ENCODE peak calls at places on chromosomes 3 and 15, in five cellular contexts. J, A, Z, P and O are unnamed samples.

GRCh38 chr15:74830868-74831267 is 4.4 kb downstream of the CPLX3 start:
- DNase-seq in A (no peak), J (no peak), P (peak), Z (no peak), O (no peak)

GRCh38 chr3:118817748-118818165 is 216.9 kb downstream of the IGSF11 start:
- DNase-seq in Z (peak), J (no peak), P (no peak), A (peak), O (peak)

GRCh38 chr3:107598926-107599754 is 76.4 kb downstream of the BBX start:
- DNase-seq in Z (peak), J (peak), A (peak), P (no peak), O (peak)

GRCh38 chr3:27127879-27128278 is 241.3 kb downstream of the NEK10 start:
- DNase-seq in Z (no peak), P (no peak), A (no peak), J (no peak), O (no peak)

GRCh38 chr3:53804697-53805462 is 41.3 kb downstream of the CHDH start:
- DNase-seq in A (peak), J (no peak), Z (no peak), P (peak), O (peak)

GRCh38 chr3:160169139-160169830 is 55.9 kb upstream of the C3orf80 start:
- DNase-seq in A (peak), Z (no peak), P (no peak), J (no peak), O (no peak)

GRCh38 chr3:16295298-16295890 is 30.4 kb downstream of the OXNAD1 start:
- DNase-seq in J (no peak), A (no peak), P (no peak), Z (no peak), O (no peak)

GRCh38 chr15:89125038-89125826 is 37.0 kb downstream of the ABHD2 start:
- DNase-seq in A (no peak), P (no peak), Z (no peak), J (no peak), O (no peak)

GRCh38 chr3:64291345-64291744 is 66.1 kb upstream of the PRICKLE2 start:
- DNase-seq in J (no peak), A (no peak), P (no peak), Z (no peak), O (peak)

GRCh38 chr15:39589193-39589814 is 8.4 kb downstream of the THBS1 start:
- DNase-seq in J (no peak), P (no peak), Z (no peak), A (no peak), O (peak)

GRCh38 chr15:40065166-40065565 is 26.2 kb upstream of the SRP14 start:
- DNase-seq in P (no peak), J (no peak), Z (no peak), A (no peak), O (no peak)

GRCh38 chr15:39453500-39454073 is 127.3 kb upstream of the THBS1 start:
- DNase-seq in J (no peak), A (no peak), P (no peak), Z (no peak), O (no peak)

GRCh38 chr3:152638707-152639450 is 196.1 kb upstream of the P2RY1 start:
- DNase-seq in J (no peak), P (peak), A (no peak), Z (no peak), O (no peak)

GRCh38 chr3:113676252-113676651 is 20.2 kb downstream of the USF3 start:
- DNase-seq in J (no peak), A (no peak), Z (no peak), P (no peak), O (no peak)

GRCh38 chr15:88612186-88612796 is 8.8 kb upstream of the AEN start:
- DNase-seq in Z (no peak), J (no peak), A (no peak), P (no peak), O (no peak)

GRCh38 chr15:68114356-68114755 is 60.2 kb downstream of the PIAS1 start:
- DNase-seq in Z (no peak), J (no peak), P (no peak), A (no peak), O (peak)

GRCh38 chr3:149247929-149248691 is 26.5 kb upstream of the CP start:
- DNase-seq in J (no peak), A (no peak), P (no peak), Z (peak), O (no peak)

GRCh38 chr3:194691481-194692281 is 6.0 kb downstream of the FAM43A start:
- DNase-seq in Z (no peak), P (no peak), A (no peak), J (no peak), O (peak)

GRCh38 chr3:57164217-57164605 is 942 bp downstream of the IL17RD start:
- DNase-seq in J (no peak), Z (no peak), P (no peak), A (no peak), O (peak)

GRCh38 chr15:70149667-70150404 is 52.1 kb upstream of the TLE3 start:
- DNase-seq in Z (no peak), A (no peak), J (no peak), P (no peak), O (no peak)

GRCh38 chr3:12909710-12910109 is 68.3 kb upstream of the RPL32 start:
- DNase-seq in A (no peak), P (no peak), J (no peak), Z (no peak), O (no peak)

GRCh38 chr3:178513539-178514410 is 22.5 kb upstream of the KCNMB2 start:
- DNase-seq in P (no peak), A (no peak), Z (no peak), J (no peak), O (no peak)

GRCh38 chr3:159280326-159280725 is 478.5 kb downstream of the MFSD1 start:
- DNase-seq in P (no peak), J (no peak), A (no peak), Z (no peak), O (no peak)

GRCh38 chr3:116148881-116149530 is 296.3 kb downstream of the LSAMP start:
- DNase-seq in P (no peak), J (no peak), Z (no peak), A (no peak), O (peak)

GRCh38 chr15:76368135-76368588 is 31.6 kb downstream of the ISL2 start:
- DNase-seq in P (no peak), J (no peak), A (no peak), Z (no peak), O (no peak)

GRCh38 chr15:80464952-80465645 is 60.9 kb downstream of the ARNT2 start:
- DNase-seq in P (no peak), A (no peak), J (no peak), Z (no peak), O (no peak)

GRCh38 chr3:128794788-128795649 is 69.0 kb downstream of the RAB7A start:
- DNase-seq in A (peak), Z (peak), J (no peak), P (peak), O (peak)